ENCODE peak calls at places on chromosomes 2 and 18, in seven cellular contexts. One of them, this sample, is unnamed.

GRCh38 chr2:177547122-177547521 is 154.5 kb downstream of the AGPS start:
- DNase-seq in GM13977: peak; percentile 52
- DNase-seq in stimulated activated naive CD8-positive, alpha-beta T cell treated with anti-CD3 and anti-CD28 coated beads, Interleukin-15, Interleukin-2, amounts not matched to agents 100 U/mL and 50 U/mL, for 24 hours: no peak
- DNase-seq in AG20443: no peak
- DNase-seq in cardiac muscle cell: no peak
- DNase-seq in mucosa of descending colon: no peak
- DNase-seq in Jurkat, Clone E6-1: no peak
- DNase-seq in this sample: no peak

GRCh38 chr2:12824771-12825363 is 108.1 kb downstream of the TRIB2 start:
- DNase-seq in GM13977: no peak
- DNase-seq in stimulated activated naive CD8-positive, alpha-beta T cell treated with anti-CD3 and anti-CD28 coated beads, Interleukin-15, Interleukin-2, amounts not matched to agents 100 U/mL and 50 U/mL, for 24 hours: no peak
- DNase-seq in AG20443: peak; percentile 63
- DNase-seq in cardiac muscle cell: no peak
- DNase-seq in mucosa of descending colon: no peak
- DNase-seq in Jurkat, Clone E6-1: no peak
- DNase-seq in this sample: peak; percentile 25

GRCh38 chr2:27920148-27920885 is 29.8 kb downstream of the BABAM2 start:
- DNase-seq in GM13977: no peak
- DNase-seq in stimulated activated naive CD8-positive, alpha-beta T cell treated with anti-CD3 and anti-CD28 coated beads, Interleukin-15, Interleukin-2, amounts not matched to agents 100 U/mL and 50 U/mL, for 24 hours: no peak
- DNase-seq in AG20443: no peak
- DNase-seq in cardiac muscle cell: no peak
- DNase-seq in mucosa of descending colon: no peak
- DNase-seq in Jurkat, Clone E6-1: no peak
- DNase-seq in this sample: no peak

GRCh38 chr18:55323051-55323994 is 264.7 kb downstream of the TCF4 start:
- DNase-seq in GM13977: no peak
- DNase-seq in stimulated activated naive CD8-positive, alpha-beta T cell treated with anti-CD3 and anti-CD28 coated beads, Interleukin-15, Interleukin-2, amounts not matched to agents 100 U/mL and 50 U/mL, for 24 hours: no peak
- DNase-seq in AG20443: no peak
- DNase-seq in cardiac muscle cell: no peak
- DNase-seq in mucosa of descending colon: no peak
- DNase-seq in Jurkat, Clone E6-1: no peak
- DNase-seq in this sample: no peak

GRCh38 chr2:40129725-40130124 is 322.2 kb downstream of the SLC8A1 start:
- DNase-seq in GM13977: no peak
- DNase-seq in stimulated activated naive CD8-positive, alpha-beta T cell treated with anti-CD3 and anti-CD28 coated beads, Interleukin-15, Interleukin-2, amounts not matched to agents 100 U/mL and 50 U/mL, for 24 hours: no peak
- DNase-seq in AG20443: no peak
- DNase-seq in cardiac muscle cell: no peak
- DNase-seq in mucosa of descending colon: no peak
- DNase-seq in Jurkat, Clone E6-1: no peak
- DNase-seq in this sample: no peak

GRCh38 chr2:61554604-61555003 is 16.4 kb upstream of the XPO1 start:
- DNase-seq in GM13977: no peak
- DNase-seq in stimulated activated naive CD8-positive, alpha-beta T cell treated with anti-CD3 and anti-CD28 coated beads, Interleukin-15, Interleukin-2, amounts not matched to agents 100 U/mL and 50 U/mL, for 24 hours: no peak
- DNase-seq in AG20443: no peak
- DNase-seq in cardiac muscle cell: no peak
- DNase-seq in mucosa of descending colon: no peak
- DNase-seq in Jurkat, Clone E6-1: no peak
- DNase-seq in this sample: no peak

GRCh38 chr18:48018806-48019295 is 88.4 kb upstream of the SMAD2 start:
- DNase-seq in GM13977: no peak
- DNase-seq in stimulated activated naive CD8-positive, alpha-beta T cell treated with anti-CD3 and anti-CD28 coated beads, Interleukin-15, Interleukin-2, amounts not matched to agents 100 U/mL and 50 U/mL, for 24 hours: no peak
- DNase-seq in AG20443: no peak
- DNase-seq in cardiac muscle cell: no peak
- DNase-seq in mucosa of descending colon: no peak
- DNase-seq in Jurkat, Clone E6-1: no peak
- DNase-seq in this sample: no peak

GRCh38 chr2:9057939-9058761 is 54.7 kb upstream of the MBOAT2 start:
- DNase-seq in GM13977: no peak
- DNase-seq in stimulated activated naive CD8-positive, alpha-beta T cell treated with anti-CD3 and anti-CD28 coated beads, Interleukin-15, Interleukin-2, amounts not matched to agents 100 U/mL and 50 U/mL, for 24 hours: no peak
- DNase-seq in AG20443: no peak
- DNase-seq in cardiac muscle cell: no peak
- DNase-seq in mucosa of descending colon: no peak
- DNase-seq in Jurkat, Clone E6-1: no peak
- DNase-seq in this sample: no peak

GRCh38 chr2:234564719-234565118 is 67.8 kb upstream of the ARL4C start:
- DNase-seq in GM13977: no peak
- DNase-seq in stimulated activated naive CD8-positive, alpha-beta T cell treated with anti-CD3 and anti-CD28 coated beads, Interleukin-15, Interleukin-2, amounts not matched to agents 100 U/mL and 50 U/mL, for 24 hours: no peak
- DNase-seq in AG20443: peak; percentile 55
- DNase-seq in cardiac muscle cell: no peak
- DNase-seq in mucosa of descending colon: no peak
- DNase-seq in Jurkat, Clone E6-1: no peak
- DNase-seq in this sample: no peak

GRCh38 chr2:24984912-24985311 is 13.2 kb upstream of the DNAJC27 start:
- DNase-seq in GM13977: no peak
- DNase-seq in stimulated activated naive CD8-positive, alpha-beta T cell treated with anti-CD3 and anti-CD28 coated beads, Interleukin-15, Interleukin-2, amounts not matched to agents 100 U/mL and 50 U/mL, for 24 hours: no peak
- DNase-seq in AG20443: peak; percentile 23
- DNase-seq in cardiac muscle cell: peak; percentile 83
- DNase-seq in mucosa of descending colon: no peak
- DNase-seq in Jurkat, Clone E6-1: no peak
- DNase-seq in this sample: no peak

GRCh38 chr2:231123362-231123898 is 1.4 kb downstream of the HTR2B start:
- DNase-seq in GM13977: no peak
- DNase-seq in stimulated activated naive CD8-positive, alpha-beta T cell treated with anti-CD3 and anti-CD28 coated beads, Interleukin-15, Interleukin-2, amounts not matched to agents 100 U/mL and 50 U/mL, for 24 hours: no peak
- DNase-seq in AG20443: no peak
- DNase-seq in cardiac muscle cell: no peak
- DNase-seq in mucosa of descending colon: no peak
- DNase-seq in Jurkat, Clone E6-1: no peak
- DNase-seq in this sample: no peak

GRCh38 chr2:130183500-130184373 is 1.7 kb downstream of the MZT2B start:
- DNase-seq in GM13977: no peak
- DNase-seq in stimulated activated naive CD8-positive, alpha-beta T cell treated with anti-CD3 and anti-CD28 coated beads, Interleukin-15, Interleukin-2, amounts not matched to agents 100 U/mL and 50 U/mL, for 24 hours: no peak
- DNase-seq in AG20443: peak; percentile 14
- DNase-seq in cardiac muscle cell: no peak
- DNase-seq in mucosa of descending colon: no peak
- DNase-seq in Jurkat, Clone E6-1: no peak
- DNase-seq in this sample: no peak

GRCh38 chr18:13680612-13681011 is 45.7 kb downstream of the FAM210A start:
- DNase-seq in GM13977: no peak
- DNase-seq in stimulated activated naive CD8-positive, alpha-beta T cell treated with anti-CD3 and anti-CD28 coated beads, Interleukin-15, Interleukin-2, amounts not matched to agents 100 U/mL and 50 U/mL, for 24 hours: no peak
- DNase-seq in AG20443: no peak
- DNase-seq in cardiac muscle cell: peak; percentile 54
- DNase-seq in mucosa of descending colon: no peak
- DNase-seq in Jurkat, Clone E6-1: peak; percentile 35
- DNase-seq in this sample: no peak

GRCh38 chr2:29723255-29724001 is 198.0 kb downstream of the ALK start:
- DNase-seq in GM13977: peak; percentile 56
- DNase-seq in stimulated activated naive CD8-positive, alpha-beta T cell treated with anti-CD3 and anti-CD28 coated beads, Interleukin-15, Interleukin-2, amounts not matched to agents 100 U/mL and 50 U/mL, for 24 hours: no peak
- DNase-seq in AG20443: no peak
- DNase-seq in cardiac muscle cell: no peak
- DNase-seq in mucosa of descending colon: no peak
- DNase-seq in Jurkat, Clone E6-1: no peak
- DNase-seq in this sample: no peak

GRCh38 chr2:37324786-37325624 is at the start of gene PRKD3:
- DNase-seq in GM13977: peak; percentile 90
- DNase-seq in stimulated activated naive CD8-positive, alpha-beta T cell treated with anti-CD3 and anti-CD28 coated beads, Interleukin-15, Interleukin-2, amounts not matched to agents 100 U/mL and 50 U/mL, for 24 hours: peak; percentile 73
- DNase-seq in AG20443: peak; percentile 90
- DNase-seq in cardiac muscle cell: no peak
- DNase-seq in mucosa of descending colon: peak; percentile 80
- DNase-seq in Jurkat, Clone E6-1: peak; percentile 12
- DNase-seq in this sample: peak; percentile 77

GRCh38 chr2:230502593-230502992 is 86.6 kb downstream of the SP100 start:
- DNase-seq in GM13977: no peak
- DNase-seq in stimulated activated naive CD8-positive, alpha-beta T cell treated with anti-CD3 and anti-CD28 coated beads, Interleukin-15, Interleukin-2, amounts not matched to agents 100 U/mL and 50 U/mL, for 24 hours: no peak
- DNase-seq in AG20443: no peak
- DNase-seq in cardiac muscle cell: no peak
- DNase-seq in mucosa of descending colon: no peak
- DNase-seq in Jurkat, Clone E6-1: no peak
- DNase-seq in this sample: no peak

GRCh38 chr2:178072383-178073301 is at the start of gene PDE11A:
- DNase-seq in GM13977: peak; percentile 5
- DNase-seq in stimulated activated naive CD8-positive, alpha-beta T cell treated with anti-CD3 and anti-CD28 coated beads, Interleukin-15, Interleukin-2, amounts not matched to agents 100 U/mL and 50 U/mL, for 24 hours: peak; percentile 48
- DNase-seq in AG20443: peak; percentile 93
- DNase-seq in cardiac muscle cell: peak; percentile 90
- DNase-seq in mucosa of descending colon: peak; percentile 94
- DNase-seq in Jurkat, Clone E6-1: no peak
- DNase-seq in this sample: peak; percentile 93

GRCh38 chr2:170815746-170816498 is 765 bp upstream of the GAD1 start:
- DNase-seq in GM13977: peak; percentile 84
- DNase-seq in stimulated activated naive CD8-positive, alpha-beta T cell treated with anti-CD3 and anti-CD28 coated beads, Interleukin-15, Interleukin-2, amounts not matched to agents 100 U/mL and 50 U/mL, for 24 hours: peak; percentile 79
- DNase-seq in AG20443: peak; percentile 77
- DNase-seq in cardiac muscle cell: peak; percentile 89
- DNase-seq in mucosa of descending colon: no peak
- DNase-seq in Jurkat, Clone E6-1: peak; percentile 54
- DNase-seq in this sample: peak; percentile 69

GRCh38 chr2:11156396-11157075 is 1.3 kb downstream of the SLC66A3 start:
- DNase-seq in GM13977: peak; percentile 15
- DNase-seq in stimulated activated naive CD8-positive, alpha-beta T cell treated with anti-CD3 and anti-CD28 coated beads, Interleukin-15, Interleukin-2, amounts not matched to agents 100 U/mL and 50 U/mL, for 24 hours: no peak
- DNase-seq in AG20443: no peak
- DNase-seq in cardiac muscle cell: no peak
- DNase-seq in mucosa of descending colon: peak; percentile 63
- DNase-seq in Jurkat, Clone E6-1: no peak
- DNase-seq in this sample: no peak

GRCh38 chr2:173943738-173944137 is 21.4 kb downstream of the SP3 start:
- DNase-seq in GM13977: no peak
- DNase-seq in stimulated activated naive CD8-positive, alpha-beta T cell treated with anti-CD3 and anti-CD28 coated beads, Interleukin-15, Interleukin-2, amounts not matched to agents 100 U/mL and 50 U/mL, for 24 hours: no peak
- DNase-seq in AG20443: no peak
- DNase-seq in cardiac muscle cell: no peak
- DNase-seq in mucosa of descending colon: no peak
- DNase-seq in Jurkat, Clone E6-1: no peak
- DNase-seq in this sample: no peak

GRCh38 chr2:220660277-220661155 is 911.6 kb downstream of the EPHA4 start:
- DNase-seq in GM13977: no peak
- DNase-seq in stimulated activated naive CD8-positive, alpha-beta T cell treated with anti-CD3 and anti-CD28 coated beads, Interleukin-15, Interleukin-2, amounts not matched to agents 100 U/mL and 50 U/mL, for 24 hours: no peak
- DNase-seq in AG20443: no peak
- DNase-seq in cardiac muscle cell: no peak
- DNase-seq in mucosa of descending colon: no peak
- DNase-seq in Jurkat, Clone E6-1: no peak
- DNase-seq in this sample: peak; percentile 21

GRCh38 chr2:60899230-60899891 is 18.0 kb downstream of the REL start:
- DNase-seq in GM13977: peak; percentile 31
- DNase-seq in stimulated activated naive CD8-positive, alpha-beta T cell treated with anti-CD3 and anti-CD28 coated beads, Interleukin-15, Interleukin-2, amounts not matched to agents 100 U/mL and 50 U/mL, for 24 hours: peak; percentile 71
- DNase-seq in AG20443: no peak
- DNase-seq in cardiac muscle cell: no peak
- DNase-seq in mucosa of descending colon: no peak
- DNase-seq in Jurkat, Clone E6-1: no peak
- DNase-seq in this sample: no peak

GRCh38 chr18:77124452-77124922 is 8.1 kb downstream of the MBP start:
- DNase-seq in GM13977: peak; percentile 68
- DNase-seq in stimulated activated naive CD8-positive, alpha-beta T cell treated with anti-CD3 and anti-CD28 coated beads, Interleukin-15, Interleukin-2, amounts not matched to agents 100 U/mL and 50 U/mL, for 24 hours: peak; percentile 70
- DNase-seq in AG20443: no peak
- DNase-seq in cardiac muscle cell: no peak
- DNase-seq in mucosa of descending colon: peak; percentile 61
- DNase-seq in Jurkat, Clone E6-1: peak; percentile 69
- DNase-seq in this sample: no peak

This sample was measured in colonic mucosa.